ENCODE peak calls at places on chromosomes 1 and 21, in eight cellular contexts. One of them, this sample, is unnamed.

GRCh38 chr21:45873866-45874265 is 107.7 kb upstream of the COL6A1 start:
- DNase-seq in H9: no peak
- DNase-seq in BJ: no peak
- DNase-seq in tibial nerve: no peak
- DNase-seq in astrocyte: no peak
- DNase-seq in GM23338: no peak
- DNase-seq in A549: no peak
- DNase-seq in Calu3: no peak
- DNase-seq in this sample: no peak

GRCh38 chr1:208204779-208205178 is 39.4 kb downstream of the PLXNA2 start:
- DNase-seq in H9: no peak
- DNase-seq in astrocyte: no peak
- DNase-seq in tibial nerve: no peak
- DNase-seq in A549: no peak
- DNase-seq in Calu3: no peak
- DNase-seq in BJ: no peak
- DNase-seq in GM23338: no peak
- DNase-seq in this sample: no peak

GRCh38 chr1:36775716-36776115 is 258.6 kb downstream of the GRIK3 start:
- DNase-seq in GM23338: no peak
- DNase-seq in astrocyte: no peak
- DNase-seq in BJ: no peak
- DNase-seq in H9: no peak
- DNase-seq in A549: no peak
- DNase-seq in tibial nerve: no peak
- DNase-seq in Calu3: no peak
- DNase-seq in this sample: no peak

GRCh38 chr1:153801786-153802697 is 26.8 kb downstream of the SLC27A3 start:
- DNase-seq in astrocyte: no peak
- DNase-seq in A549: no peak
- DNase-seq in BJ: no peak
- DNase-seq in H9: no peak
- DNase-seq in tibial nerve: no peak
- DNase-seq in Calu3: no peak
- DNase-seq in GM23338: no peak
- DNase-seq in this sample: no peak

GRCh38 chr1:57218487-57219079 is 205.3 kb downstream of the DAB1 start:
- DNase-seq in H9: no peak
- DNase-seq in A549: no peak
- DNase-seq in GM23338: peak; percentile 40
- DNase-seq in astrocyte: peak; percentile 32
- DNase-seq in Calu3: no peak
- DNase-seq in BJ: no peak
- DNase-seq in tibial nerve: no peak
- DNase-seq in this sample: no peak

GRCh38 chr1:70518106-70518505 is 107.0 kb downstream of the CTH start:
- DNase-seq in A549: no peak
- DNase-seq in Calu3: no peak
- DNase-seq in BJ: no peak
- DNase-seq in H9: no peak
- DNase-seq in GM23338: no peak
- DNase-seq in tibial nerve: no peak
- DNase-seq in astrocyte: no peak
- DNase-seq in this sample: no peak

GRCh38 chr1:113125469-113125868 is 52.5 kb downstream of the LRIG2 start:
- DNase-seq in tibial nerve: no peak
- DNase-seq in GM23338: no peak
- DNase-seq in BJ: no peak
- DNase-seq in astrocyte: no peak
- DNase-seq in Calu3: no peak
- DNase-seq in H9: no peak
- DNase-seq in A549: no peak
- DNase-seq in this sample: no peak

GRCh38 chr1:157968951-157969350 is 24.5 kb upstream of the KIRREL1 start:
- DNase-seq in A549: peak; percentile 10
- DNase-seq in Calu3: no peak
- DNase-seq in BJ: peak; percentile 59
- DNase-seq in H9: no peak
- DNase-seq in astrocyte: peak; percentile 89
- DNase-seq in GM23338: no peak
- DNase-seq in tibial nerve: no peak
- DNase-seq in this sample: no peak

GRCh38 chr1:230127105-230128054 is 60.3 kb downstream of the GALNT2 start:
- DNase-seq in tibial nerve: no peak
- DNase-seq in astrocyte: no peak
- DNase-seq in BJ: no peak
- DNase-seq in Calu3: no peak
- DNase-seq in H9: no peak
- DNase-seq in GM23338: peak; percentile 65
- DNase-seq in A549: no peak
- DNase-seq in this sample: peak; percentile 84

GRCh38 chr1:77386276-77386675 is 104.5 kb downstream of the AK5 start:
- DNase-seq in GM23338: no peak
- DNase-seq in BJ: no peak
- DNase-seq in Calu3: no peak
- DNase-seq in H9: no peak
- DNase-seq in tibial nerve: no peak
- DNase-seq in astrocyte: no peak
- DNase-seq in A549: no peak
- DNase-seq in this sample: no peak

GRCh38 chr1:66809736-66810326 is 8.8 kb upstream of the INSL5 start:
- DNase-seq in H9: no peak
- DNase-seq in Calu3: no peak
- DNase-seq in BJ: no peak
- DNase-seq in A549: no peak
- DNase-seq in astrocyte: peak; percentile 45
- DNase-seq in tibial nerve: no peak
- DNase-seq in GM23338: no peak
- DNase-seq in this sample: no peak

GRCh38 chr1:182525342-182525741 is 63.7 kb downstream of the RNASEL start:
- DNase-seq in tibial nerve: no peak
- DNase-seq in BJ: no peak
- DNase-seq in Calu3: no peak
- DNase-seq in A549: no peak
- DNase-seq in GM23338: no peak
- DNase-seq in H9: no peak
- DNase-seq in astrocyte: no peak
- DNase-seq in this sample: no peak

GRCh38 chr1:905811-906531 is 17.8 kb upstream of the SAMD11 start:
- DNase-seq in astrocyte: no peak
- DNase-seq in GM23338: no peak
- DNase-seq in A549: no peak
- DNase-seq in H9: peak; percentile 24
- DNase-seq in Calu3: no peak
- DNase-seq in tibial nerve: no peak
- DNase-seq in BJ: no peak
- DNase-seq in this sample: no peak

GRCh38 chr1:212607206-212607923 is 1.2 kb upstream of the ATF3 start:
- DNase-seq in GM23338: peak; percentile 52
- DNase-seq in BJ: no peak
- DNase-seq in astrocyte: no peak
- DNase-seq in tibial nerve: peak; percentile 38
- DNase-seq in H9: no peak
- DNase-seq in Calu3: peak; percentile 31
- DNase-seq in A549: no peak
- DNase-seq in this sample: peak; percentile 38

GRCh38 chr1:31848381-31848897 is 32.6 kb upstream of the SPOCD1 start:
- DNase-seq in GM23338: no peak
- DNase-seq in astrocyte: no peak
- DNase-seq in tibial nerve: no peak
- DNase-seq in Calu3: no peak
- DNase-seq in A549: no peak
- DNase-seq in BJ: no peak
- DNase-seq in H9: no peak
- DNase-seq in this sample: peak; percentile 71
- TF ChIP-seq CTCF in GM23338: no peak
- TF ChIP-seq CTCF in astrocyte: no peak
- TF ChIP-seq CTCF in tibial nerve: no peak
- TF ChIP-seq CTCF in Calu3: no peak
- TF ChIP-seq CTCF in A549: no peak
- TF ChIP-seq CTCF in BJ: no peak
- TF ChIP-seq CTCF in H9: no peak
- TF ChIP-seq CTCF in this sample: no peak

GRCh38 chr1:15412843-15413242 is 3.2 kb downstream of the EFHD2 start:
- DNase-seq in tibial nerve: no peak
- DNase-seq in GM23338: no peak
- DNase-seq in astrocyte: no peak
- DNase-seq in A549: no peak
- DNase-seq in H9: no peak
- DNase-seq in BJ: no peak
- DNase-seq in Calu3: no peak
- DNase-seq in this sample: no peak

GRCh38 chr1:15411593-15412487 is 2.2 kb downstream of the EFHD2 start:
- DNase-seq in Calu3: no peak
- DNase-seq in A549: no peak
- DNase-seq in H9: no peak
- DNase-seq in BJ: no peak
- DNase-seq in GM23338: no peak
- DNase-seq in tibial nerve: peak; percentile 51
- DNase-seq in astrocyte: no peak
- DNase-seq in this sample: peak; percentile 74

GRCh38 chr1:15414450-15414823 is 4.7 kb downstream of the EFHD2 start:
- DNase-seq in BJ: no peak
- DNase-seq in GM23338: no peak
- DNase-seq in A549: no peak
- DNase-seq in H9: no peak
- DNase-seq in astrocyte: no peak
- DNase-seq in tibial nerve: no peak
- DNase-seq in Calu3: no peak
- DNase-seq in this sample: no peak

GRCh38 chr1:15412488-15412800 is 2.8 kb downstream of the EFHD2 start:
- DNase-seq in tibial nerve: no peak
- DNase-seq in BJ: no peak
- DNase-seq in A549: no peak
- DNase-seq in H9: no peak
- DNase-seq in Calu3: no peak
- DNase-seq in astrocyte: no peak
- DNase-seq in GM23338: no peak
- DNase-seq in this sample: no peak

DNA sequence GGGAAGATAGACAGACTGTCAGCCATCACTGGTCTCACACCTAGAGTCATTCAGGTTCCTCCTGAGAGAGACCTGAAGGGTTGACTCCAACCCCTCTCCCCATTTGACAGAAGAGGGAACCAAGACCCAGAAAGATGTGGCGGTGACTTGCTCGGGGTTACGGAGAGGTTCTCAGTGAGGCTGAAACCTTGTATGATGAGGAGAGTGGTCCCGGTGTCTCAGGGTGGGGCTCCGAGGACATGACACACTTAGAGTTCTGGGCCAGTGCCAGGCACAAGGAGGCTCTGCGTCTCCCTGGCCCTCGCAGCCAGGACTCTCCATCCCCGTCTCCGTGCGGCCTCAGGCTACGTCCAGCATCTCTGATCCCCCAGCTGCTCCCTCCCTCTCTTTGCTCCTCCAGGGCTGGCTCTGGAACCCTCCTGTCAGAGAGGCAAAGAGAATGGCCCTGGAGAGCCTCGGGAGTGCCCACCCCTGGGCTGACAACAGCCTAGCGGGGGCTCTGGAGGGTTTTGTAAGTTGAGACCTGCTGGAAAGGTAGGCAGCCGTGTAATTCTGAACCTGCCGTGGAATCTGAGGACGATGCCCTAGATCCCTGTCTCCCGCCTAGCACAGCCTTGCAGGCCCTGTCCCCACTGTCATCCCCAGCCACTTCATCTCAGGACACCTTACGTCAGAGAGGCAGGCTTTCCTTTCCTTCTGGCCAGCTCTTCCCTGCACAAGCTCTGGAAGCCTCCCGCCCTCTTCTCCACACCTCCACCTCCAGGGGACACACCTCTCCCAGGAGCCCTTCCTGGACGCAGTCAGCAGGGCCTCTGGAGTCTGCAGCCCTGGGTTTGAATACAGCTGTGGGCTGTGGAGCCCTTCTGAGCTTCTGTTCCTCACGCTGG is 4.1 kb downstream of the EFHD2 start:
- DNase-seq in GM23338: no peak
- DNase-seq in BJ: no peak
- DNase-seq in H9: no peak
- DNase-seq in Calu3: no peak
- DNase-seq in A549: no peak
- DNase-seq in astrocyte: no peak
- DNase-seq in tibial nerve: no peak
- DNase-seq in this sample: no peak
- TF ChIP-seq CTCF in GM23338: no peak
- TF ChIP-seq CTCF in BJ: no peak
- TF ChIP-seq CTCF in H9: no peak
- TF ChIP-seq CTCF in Calu3: no peak
- TF ChIP-seq CTCF in A549: no peak
- TF ChIP-seq CTCF in astrocyte: no peak
- TF ChIP-seq CTCF in tibial nerve: no peak
- TF ChIP-seq CTCF in this sample: no peak

GRCh38 chr1:240190881-240191385 is 99.2 kb downstream of the FMN2 start:
- DNase-seq in H9: no peak
- DNase-seq in BJ: peak; percentile 87
- DNase-seq in A549: peak; percentile 63
- DNase-seq in GM23338: peak; percentile 55
- DNase-seq in Calu3: peak; percentile 54
- DNase-seq in tibial nerve: peak; percentile 23
- DNase-seq in astrocyte: peak; percentile 100
- DNase-seq in this sample: no peak
- TF ChIP-seq CTCF in H9: peak; percentile 68
- TF ChIP-seq CTCF in BJ: peak; percentile 61
- TF ChIP-seq CTCF in A549: peak; percentile 91
- TF ChIP-seq CTCF in GM23338: peak; percentile 69
- TF ChIP-seq CTCF in Calu3: peak; percentile 34
- TF ChIP-seq CTCF in tibial nerve: peak; percentile 15
- TF ChIP-seq CTCF in astrocyte: peak; percentile 74
- TF ChIP-seq CTCF in this sample: no peak

GRCh38 chr1:240820816-240821215 is 208.9 kb upstream of the GREM2 start:
- DNase-seq in H9: no peak
- DNase-seq in BJ: no peak
- DNase-seq in Calu3: no peak
- DNase-seq in GM23338: no peak
- DNase-seq in A549: no peak
- DNase-seq in astrocyte: no peak
- DNase-seq in tibial nerve: no peak
- DNase-seq in this sample: no peak

GRCh38 chr1:240821925-240822324 is 210.0 kb upstream of the GREM2 start:
- DNase-seq in GM23338: no peak
- DNase-seq in A549: no peak
- DNase-seq in tibial nerve: no peak
- DNase-seq in H9: no peak
- DNase-seq in astrocyte: no peak
- DNase-seq in BJ: no peak
- DNase-seq in Calu3: no peak
- DNase-seq in this sample: no peak

GRCh38 chr1:240823357-240823756 is 211.4 kb upstream of the GREM2 start:
- DNase-seq in GM23338: no peak
- DNase-seq in astrocyte: no peak
- DNase-seq in A549: no peak
- DNase-seq in H9: no peak
- DNase-seq in Calu3: no peak
- DNase-seq in BJ: no peak
- DNase-seq in tibial nerve: no peak
- DNase-seq in this sample: no peak

GRCh38 chr1:240827786-240828185 is 215.8 kb upstream of the GREM2 start:
- DNase-seq in H9: no peak
- DNase-seq in Calu3: no peak
- DNase-seq in tibial nerve: no peak
- DNase-seq in GM23338: no peak
- DNase-seq in BJ: no peak
- DNase-seq in A549: no peak
- DNase-seq in astrocyte: no peak
- DNase-seq in this sample: no peak

GRCh38 chr1:240824238-240824637 is 212.3 kb upstream of the GREM2 start:
- DNase-seq in A549: no peak
- DNase-seq in GM23338: peak; percentile 21
- DNase-seq in Calu3: no peak
- DNase-seq in H9: no peak
- DNase-seq in BJ: no peak
- DNase-seq in tibial nerve: no peak
- DNase-seq in astrocyte: no peak
- DNase-seq in this sample: no peak
- TF ChIP-seq CTCF in A549: no peak
- TF ChIP-seq CTCF in GM23338: peak; percentile 60
- TF ChIP-seq CTCF in Calu3: no peak
- TF ChIP-seq CTCF in H9: peak; percentile 48
- TF ChIP-seq CTCF in BJ: no peak
- TF ChIP-seq CTCF in tibial nerve: no peak
- TF ChIP-seq CTCF in astrocyte: no peak
- TF ChIP-seq CTCF in this sample: no peak

This sample was measured in activated CD8-positive, alpha-beta T cell treated with anti-CD3 and anti-CD28 coated beads for 36 hours.